ENCODE peak calls at places on chromosomes 1 and 21, in four cellular contexts. L is A549, O is K562, U is GM12878. G is an unnamed sample. For H3K4me1, the result is how much of the 10 kb centered on the place peaks cover.

GRCh38 chr1:84634536-84635205 is 55.6 kb downstream of the SSX2IP start:
- DNase-seq in L (peak), U (no peak), O (no peak), G (peak)

GRCh38 chr21:39317134-39318090 is 4.0 kb upstream of the BRWD1 start:
- DNase-seq in L (no peak), U (no peak), O (no peak), G (no peak)

GRCh38 chr1:25774921-25775774 is 24.8 kb upstream of the SELENON start:
- DNase-seq in L (no peak), O (no peak), U (peak), G (no peak)

GRCh38 chr1:25170439-25170838 is 61.9 kb downstream of the SYF2 start:
- DNase-seq in U (no peak), L (no peak), O (no peak), G (no peak)

GRCh38 chr1:151723726-151724370 is 2.5 kb downstream of the RIIAD1 start:
- DNase-seq in O (no peak), U (no peak), L (no peak), G (no peak)

GRCh38 chr1:47431534-47431933 is 6.3 kb upstream of the FOXD2 start:
- DNase-seq in O (no peak), L (no peak), U (no peak), G (no peak)

GRCh38 chr1:68916227-68916853 is 419.5 kb upstream of the DEPDC1 start:
- DNase-seq in O (no peak), L (no peak), U (no peak), G (no peak)

GRCh38 chr1:163188947-163189346 is 13.8 kb downstream of the RGS5 start:
- DNase-seq in U (no peak), L (no peak), O (no peak), G (no peak)

GRCh38 chr1:145758116-145758515 is 38.8 kb downstream of the CD160 start:
- DNase-seq in O (no peak), L (no peak), U (no peak), G (no peak)

GRCh38 chr1:52195161-52195560 is 53.3 kb downstream of the ZFYVE9 start:
- DNase-seq in O (no peak), L (no peak), U (no peak), G (no peak)

GRCh38 chr1:220487297-220487820 is 40.6 kb upstream of the MARK1 start:
- DNase-seq in L (peak), O (no peak), U (no peak), G (no peak)

GRCh38 chr1:64263335-64263734 is 59.9 kb downstream of the UBE2U start:
- DNase-seq in U (no peak), L (no peak), O (no peak), G (no peak)

GRCh38 chr1:172265905-172266304 is 154.6 kb upstream of the C1orf105 start:
- DNase-seq in U (no peak), O (no peak), L (no peak), G (no peak)

GRCh38 chr1:67586596-67586995 is 98.4 kb upstream of the GADD45A start:
- DNase-seq in U (no peak), O (no peak), L (no peak), G (no peak)

GRCh38 chr1:233638513-233638912 is 24.6 kb downstream of the KCNK1 start:
- DNase-seq in U (no peak), L (no peak), O (no peak), G (no peak)

GRCh38 chr1:28882009-28882628 is 32.2 kb upstream of the EPB41 start:
- DNase-seq in O (peak), L (peak), U (peak), G (peak)

GRCh38 chr1:57788333-57788732 is 364.5 kb upstream of the DAB1 start:
- DNase-seq in U (no peak), O (no peak), L (no peak), G (no peak)

GRCh38 chr1:119467857-119468666 is 38.9 kb upstream of the HSD3B1 start:
- DNase-seq in U (no peak), L (no peak), O (no peak), G (peak)

GRCh38 chr1:192476802-192477298 is 98.7 kb upstream of the RGS1 start:
- DNase-seq in O (no peak), U (peak), L (no peak), G (no peak)

GRCh38 chr1:152926091-152926490 is 17.7 kb downstream of the IVL start:
- DNase-seq in O (no peak), U (no peak), L (peak), G (peak)

GRCh38 chr1:184866991-184867788 is 107.1 kb downstream of the NIBAN1 start:
- DNase-seq in U (peak), L (no peak), O (no peak), G (no peak)

GRCh38 chr1:87149166-87150065 is 179.3 kb upstream of the LMO4 start:
- DNase-seq in U (no peak), L (no peak), O (no peak), G (no peak)

GRCh38 chr1:118325545-118326225 is 140.7 kb upstream of the SPAG17 start:
- DNase-seq in O (no peak), L (no peak), U (no peak), G (no peak)

GRCh38 chr1:1011388-1011949 is 1.8 kb upstream of the ISG15 start:
- DNase-seq in L (no peak), O (no peak), U (no peak), G (no peak)

GRCh38 chr1:25654109-25654660 is 37.6 kb downstream of the MAN1C1 start:
- DNase-seq in O (no peak), U (no peak), L (no peak), G (no peak)

GRCh38 chr1:203537806-203538464 is 44.0 kb downstream of the OPTC start:
- DNase-seq in O (no peak), U (no peak), L (peak), G (peak)

GRCh38 chr1:8822383-8823294 is 5.2 kb upstream of the RERE start:
- DNase-seq in U (no peak), O (peak), L (no peak), G (peak)
- H3K4me1 ChIP-seq in U (under half), O (under half), L (under half), G (half or more)

GRCh38 chr1:221987860-221988520 is 246.1 kb upstream of the DUSP10 start:
- DNase-seq in U (no peak), O (peak), L (peak), G (peak)
- TF ChIP-seq POLR2AphosphoS2 in U (no peak), O (no peak), L (no peak), G (no peak)

DNA sequence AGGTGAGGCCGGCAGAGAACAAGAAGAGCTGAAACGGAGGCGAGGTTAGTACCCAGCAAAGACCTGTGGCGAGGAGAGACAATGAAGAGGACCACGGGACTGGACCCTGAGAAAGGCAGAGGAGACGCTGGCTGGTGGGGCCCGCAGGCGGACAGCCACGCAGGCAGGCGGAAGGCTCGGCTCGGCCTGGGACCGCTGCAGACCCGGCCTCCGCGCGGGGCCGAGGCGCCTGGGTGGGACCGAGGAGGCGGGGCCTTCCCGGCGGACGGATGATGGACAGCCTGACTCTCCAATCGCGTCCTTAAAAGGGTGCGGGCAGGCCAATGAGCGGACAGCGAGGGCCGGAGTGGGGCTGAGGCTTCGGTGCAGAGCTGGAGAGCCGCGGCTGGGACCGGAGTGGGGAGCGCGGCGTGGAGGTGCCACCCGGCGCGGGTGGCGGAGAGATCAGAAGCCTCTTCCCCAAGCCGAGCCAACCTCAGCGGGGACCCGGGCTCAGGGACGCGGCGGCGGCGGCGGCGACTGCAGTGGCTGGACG is at the start of gene MPZL1:
- DNase-seq in O (peak), U (peak), L (peak), G (peak)
- H3K4me1 ChIP-seq in O (under half), U (under half), L (under half), G (half or more)

GRCh38 chr1:197690074-197690473 is 85.2 kb downstream of the DENND1B start:
- DNase-seq in O (no peak), U (no peak), L (no peak), G (no peak)
- TF ChIP-seq POLR2AphosphoS2 in O (no peak), U (no peak), L (no peak), G (no peak)

G was measured in HepG2.